ENCODE peak calls at places on chromosome 7, in four cellular contexts. N, G, Q and H are unnamed samples.

GRCh38 chr7:26735976-26736600 is 128.3 kb downstream of the SKAP2 start:
- DNase-seq in N (peak), G (no peak), Q (no peak), H (no peak)

GRCh38 chr7:39527951-39528350 is 38.3 kb upstream of the YAE1 start:
- DNase-seq in N (no peak), G (no peak), Q (no peak), H (no peak)

GRCh38 chr7:112572669-112573301 is 92.0 kb downstream of the LSMEM1 start:
- DNase-seq in N (no peak), G (no peak), Q (no peak), H (no peak)

GRCh38 chr7:80434043-80434442 is 77.8 kb downstream of the GNAT3 start:
- DNase-seq in N (no peak), G (no peak), Q (no peak), H (no peak)

GRCh38 chr7:36875794-36876193 is 151.5 kb upstream of the AOAH start:
- DNase-seq in N (peak), G (no peak), Q (no peak), H (no peak)

GRCh38 chr7:112566392-112567324 is 85.9 kb downstream of the LSMEM1 start:
- DNase-seq in N (no peak), G (no peak), Q (no peak), H (no peak)

GRCh38 chr7:1693419-1693990 is 23.4 kb downstream of the ELFN1 start:
- DNase-seq in N (no peak), G (peak), Q (no peak), H (no peak)

GRCh38 chr7:1584700-1585099 is 14.9 kb upstream of the PSMG3 start:
- DNase-seq in N (no peak), G (no peak), Q (no peak), H (no peak)

GRCh38 chr7:151657173-151657572 is 137.5 kb upstream of the RHEB start:
- DNase-seq in N (no peak), G (no peak), Q (no peak), H (no peak)

GRCh38 chr7:80918909-80919721 is at the start of gene SEMA3C:
- DNase-seq in N (peak), G (peak), Q (peak), H (peak)

GRCh38 chr7:73778801-73779389 is 8.8 kb upstream of the CLDN3 start:
- DNase-seq in N (no peak), G (no peak), Q (no peak), H (no peak)

GRCh38 chr7:130352335-130353074 is 7.9 kb downstream of the CPA5 start:
- DNase-seq in N (no peak), G (peak), Q (no peak), H (no peak)

GRCh38 chr7:90903856-90904255 is 307.7 kb downstream of the CDK14 start:
- DNase-seq in N (peak), G (no peak), Q (no peak), H (no peak)

GRCh38 chr7:19491821-19492452 is 216.9 kb downstream of the POLR1F start:
- DNase-seq in N (no peak), G (no peak), Q (peak), H (peak)

GRCh38 chr7:120060283-120060682 is 212.7 kb upstream of the KCND2 start:
- DNase-seq in N (no peak), G (no peak), Q (no peak), H (no peak)

GRCh38 chr7:16845746-16846145 is 36.0 kb downstream of the AGR3 start:
- DNase-seq in N (no peak), G (no peak), Q (no peak), H (no peak)

GRCh38 chr7:38021892-38022291 is 101.5 kb downstream of the EPDR1 start:
- DNase-seq in N (no peak), G (no peak), Q (no peak), H (no peak)

GRCh38 chr7:102068846-102069245 is 217.8 kb upstream of the SH2B2 start:
- DNase-seq in N (no peak), G (peak), Q (no peak), H (no peak)

GRCh38 chr7:36526720-36527548 is 137.3 kb downstream of the ANLN start:
- DNase-seq in N (no peak), G (no peak), Q (peak), H (no peak)

GRCh38 chr7:92253251-92253650 is 7.5 kb downstream of the ANKIB1 start:
- DNase-seq in N (no peak), G (no peak), Q (no peak), H (no peak)

GRCh38 chr7:155394413-155394812 is 63.5 kb upstream of the EN2 start:
- DNase-seq in N (no peak), G (no peak), Q (no peak), H (no peak)

GRCh38 chr7:45171946-45172345 is 14.4 kb downstream of the RAMP3 start:
- DNase-seq in N (no peak), G (peak), Q (no peak), H (no peak)

GRCh38 chr7:137828456-137828855 is 18.3 kb downstream of the DGKI start:
- DNase-seq in N (no peak), G (no peak), Q (no peak), H (no peak)